ENCODE peak calls at places on chromosomes 6 and 20, in seven cellular contexts. X is neuronal stem cell; C is CD8-positive, alpha-beta memory T cell; J is Caco-2; T is neural progenitor cell; Y is brain microvascular endothelial cell; N is H7. Q is an unnamed sample. For H3K27me3, the result is how much of the 10 kb centered on the place peaks cover.

GRCh38 chr6:163319609-163320366 is 94.7 kb upstream of the QKI start:
- DNase-seq in X (no peak), C (no peak), J (no peak), T (no peak), Y (no peak), N (no peak), Q (no peak)

GRCh38 chr6:73511796-73512195 is 9.0 kb downstream of the EEF1A1 start:
- DNase-seq in X (no peak), C (no peak), J (no peak), T (no peak), Y (no peak), N (no peak), Q (peak)

GRCh38 chr20:49750611-49751396 is 37.1 kb upstream of the B4GALT5 start:
- DNase-seq in X (no peak), C (no peak), J (no peak), T (no peak), Y (no peak), N (no peak), Q (no peak)

GRCh38 chr6:41654433-41655020 is 16.3 kb downstream of the MDFI start:
- DNase-seq in X (no peak), C (no peak), J (no peak), T (no peak), Y (no peak), N (no peak), Q (no peak)

GRCh38 chr6:34447381-34447780 is 18.5 kb upstream of the PACSIN1 start:
- DNase-seq in X (no peak), C (no peak), J (no peak), T (no peak), Y (no peak), N (no peak), Q (no peak)

GRCh38 chr6:20366082-20366834 is 35.4 kb upstream of the E2F3 start:
- DNase-seq in X (no peak), C (peak), J (no peak), T (no peak), Y (no peak), N (no peak), Q (no peak)

GRCh38 chr20:38217791-38218565 is 42.6 kb downstream of the KIAA1755 start:
- DNase-seq in X (no peak), C (no peak), J (peak), T (peak), Y (peak), N (peak), Q (no peak)

GRCh38 chr6:13873288-13874190 is 51.2 kb upstream of the RNF182 start:
- DNase-seq in X (peak), C (peak), J (peak), T (peak), Y (no peak), N (peak), Q (peak)

GRCh38 chr6:128275030-128275429 is 245.4 kb downstream of the PTPRK start:
- DNase-seq in X (no peak), C (no peak), J (no peak), T (no peak), Y (no peak), N (no peak), Q (no peak)

GRCh38 chr6:161833099-161833860 is 559.4 kb upstream of the AGPAT4 start:
- DNase-seq in X (no peak), C (no peak), J (no peak), T (no peak), Y (no peak), N (no peak), Q (no peak)

GRCh38 chr20:51661609-51662178 is 106.5 kb downstream of the ATP9A start:
- DNase-seq in X (no peak), C (no peak), J (peak), T (no peak), Y (no peak), N (no peak), Q (no peak)

GRCh38 chr20:57598060-57598459 is 22.2 kb downstream of the ZBP1 start:
- DNase-seq in X (no peak), C (no peak), J (no peak), T (peak), Y (no peak), N (peak), Q (no peak)

GRCh38 chr6:157804448-157805327 is 18.4 kb upstream of the SNX9 start:
- DNase-seq in X (no peak), C (no peak), J (no peak), T (no peak), Y (no peak), N (no peak), Q (no peak)

GRCh38 chr20:56442381-56443365 is 25.8 kb upstream of the RTF2 start:
- DNase-seq in X (no peak), C (no peak), J (no peak), T (no peak), Y (no peak), N (no peak), Q (no peak)

GRCh38 chr20:61900376-61901293 is 165.0 kb downstream of the TAF4 start:
- DNase-seq in X (no peak), C (no peak), J (no peak), T (no peak), Y (no peak), N (no peak), Q (no peak)
- H3K27me3 ChIP-seq in X (under half), C (under half), J (under half), T (under half), Y (under half), N (under half), Q (under half)

DNA sequence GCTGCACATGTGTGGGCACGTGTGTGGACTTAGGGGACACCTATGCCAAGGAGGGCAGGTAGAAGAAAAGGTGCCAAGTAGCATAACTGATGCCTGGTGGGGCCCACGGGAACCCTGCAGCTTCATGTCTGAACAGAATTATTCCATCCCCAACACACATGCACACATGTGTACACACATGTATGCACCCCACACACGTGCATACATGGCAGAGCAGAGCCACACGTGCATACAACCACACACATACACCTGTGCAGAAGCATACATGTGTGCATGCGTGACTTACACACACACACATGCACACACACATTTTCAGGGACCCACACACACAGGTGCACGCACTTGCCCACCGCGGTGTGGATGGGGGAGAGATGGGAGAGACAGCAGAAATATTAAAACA is 51.7 kb upstream of the CHRNA4 start:
- DNase-seq in X (no peak), C (no peak), J (no peak), T (no peak), Y (no peak), N (no peak), Q (no peak)
- H3K27me3 ChIP-seq in X (under half), C (under half), J (under half), T (under half), Y (under half), N (under half), Q (half or more)

GRCh38 chr6:1595271-1596087 is 14.2 kb upstream of the FOXC1 start:
- DNase-seq in X (no peak), C (no peak), J (no peak), T (no peak), Y (no peak), N (no peak), Q (no peak)

GRCh38 chr6:1594495-1595200 is 15.1 kb upstream of the FOXC1 start:
- DNase-seq in X (no peak), C (no peak), J (no peak), T (no peak), Y (no peak), N (no peak), Q (no peak)

GRCh38 chr6:1597121-1597744 is 12.5 kb upstream of the FOXC1 start:
- DNase-seq in X (no peak), C (no peak), J (no peak), T (no peak), Y (no peak), N (no peak), Q (no peak)

GRCh38 chr6:1597924-1598323 is 11.8 kb upstream of the FOXC1 start:
- DNase-seq in X (no peak), C (no peak), J (no peak), T (no peak), Y (no peak), N (no peak), Q (no peak)

GRCh38 chr6:1596088-1596852 is 13.4 kb upstream of the FOXC1 start:
- DNase-seq in X (no peak), C (peak), J (peak), T (peak), Y (no peak), N (peak), Q (peak)
- H3K27me3 ChIP-seq in X (under half), C (under half), J (under half), T (under half), Y (under half), N (under half), Q (under half)

DNA sequence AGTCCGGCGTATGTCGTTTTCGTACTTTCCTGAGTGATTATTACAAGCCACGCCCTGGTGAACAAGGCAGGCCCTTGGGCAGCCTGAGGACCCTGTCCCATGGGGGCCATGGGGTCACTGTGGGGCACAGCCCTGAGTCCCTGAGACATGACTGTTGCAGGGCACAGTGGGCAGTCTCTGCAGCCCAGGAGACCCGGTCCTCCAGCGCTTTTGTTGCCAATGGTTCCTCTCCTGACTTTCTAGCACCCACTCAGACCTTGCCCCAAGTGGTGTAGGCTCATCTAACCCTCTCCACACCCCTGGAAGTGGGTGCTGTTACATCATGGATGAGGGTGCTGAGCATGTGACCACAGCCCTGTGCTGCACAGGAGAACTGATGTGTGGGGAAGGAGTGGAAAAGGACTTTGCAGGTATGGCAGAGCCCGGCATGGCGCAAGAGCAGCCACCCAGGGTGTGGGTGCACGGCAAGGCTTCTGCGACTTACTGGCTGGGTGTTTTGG is 319.5 kb downstream of the TAF4 start:
- DNase-seq in X (no peak), C (no peak), J (no peak), T (no peak), Y (no peak), N (no peak), Q (no peak)
- H3K27me3 ChIP-seq in X (under half), C (under half), J (under half), T (under half), Y (under half), N (under half), Q (under half)

DNA sequence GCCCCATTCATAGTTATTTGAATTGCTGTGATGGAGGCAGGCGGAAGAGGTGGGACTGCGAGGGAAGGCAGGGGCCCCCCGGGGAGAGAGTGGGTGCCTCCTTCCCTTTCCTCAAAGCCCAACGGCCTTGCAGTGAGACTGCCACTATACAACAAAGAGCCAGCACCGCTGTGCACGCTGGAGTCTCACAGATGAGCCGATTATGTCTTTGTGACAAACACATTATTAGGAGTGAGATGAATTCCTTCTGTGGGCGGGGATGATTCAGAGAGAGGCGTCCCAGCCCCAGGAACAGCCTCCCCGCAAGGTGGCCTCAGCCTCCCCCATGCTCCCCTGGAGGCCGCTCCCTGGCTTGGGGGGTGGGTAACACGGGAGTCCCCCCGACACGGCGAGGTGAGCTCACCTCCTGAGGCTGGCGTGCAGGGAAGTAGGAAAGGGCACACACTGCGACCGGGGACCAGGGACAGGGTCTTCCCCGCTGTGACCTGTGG is 26.7 kb downstream of the NTSR1 start:
- DNase-seq in X (no peak), C (no peak), J (peak), T (no peak), Y (no peak), N (no peak), Q (peak)
- H3K27me3 ChIP-seq in X (under half), C (under half), J (under half), T (under half), Y (under half), N (under half), Q (under half)

Q was measured in HAP-1.